ENCODE peak calls at places on chromosome 15, in six cellular contexts. H is endodermal cell, T is Peyer's patch, M is psoas muscle, N is left ventricle myocardium inferior, O is mesenchymal stem cell. I is an unnamed sample.

GRCh38 chr15:66327736-66328135 is 28.7 kb downstream of the TIPIN start:
- DNase-seq in H (no peak), O (no peak), M (no peak), N (no peak), T (no peak), I (no peak)

GRCh38 chr15:100786139-100786531 is 93.5 kb upstream of the ALDH1A3 start:
- DNase-seq in M (no peak), N (no peak), H (peak), T (no peak), O (no peak), I (no peak)

GRCh38 chr15:50753463-50753862 is 12.0 kb downstream of the SPPL2A start:
- DNase-seq in H (no peak), M (no peak), O (peak), T (no peak), N (no peak), I (no peak)

GRCh38 chr15:65752151-65752700 is 39.9 kb downstream of the DENND4A start:
- DNase-seq in H (no peak), N (no peak), M (no peak), T (no peak), O (no peak), I (no peak)

GRCh38 chr15:62994975-62995730 is 47.4 kb upstream of the TPM1 start:
- DNase-seq in T (no peak), O (no peak), M (no peak), N (no peak), H (no peak), I (no peak)

GRCh38 chr15:95486224-95486623 is 844.3 kb upstream of the NR2F2 start:
- DNase-seq in T (no peak), N (no peak), M (no peak), O (no peak), H (no peak), I (no peak)

GRCh38 chr15:31216210-31216911 is 110.3 kb upstream of the KLF13 start:
- DNase-seq in M (peak), H (peak), N (peak), O (peak), T (peak), I (peak)

GRCh38 chr15:80967991-80968510 is 21.6 kb downstream of the MESD start:
- DNase-seq in H (peak), N (no peak), T (no peak), M (no peak), O (no peak), I (no peak)

GRCh38 chr15:61282661-61283060 is 53.6 kb upstream of the RORA start:
- DNase-seq in T (no peak), N (no peak), M (no peak), H (no peak), O (no peak), I (no peak)

GRCh38 chr15:90043611-90044010 is 42.5 kb downstream of the ZNF710 start:
- DNase-seq in O (no peak), T (no peak), N (no peak), H (no peak), M (no peak), I (no peak)

GRCh38 chr15:83285284-83285978 is 967 bp upstream of the BNC1 start:
- DNase-seq in T (no peak), H (peak), N (no peak), M (no peak), O (no peak), I (peak)

GRCh38 chr15:90471126-90471525 is 58.6 kb upstream of the CRTC3 start:
- DNase-seq in T (no peak), H (no peak), N (no peak), O (no peak), M (no peak), I (no peak)

GRCh38 chr15:26888761-26889160 is 21.9 kb downstream of the GABRA5 start:
- DNase-seq in M (no peak), O (no peak), T (no peak), H (peak), N (no peak), I (no peak)

GRCh38 chr15:51218249-51218648 is 120.1 kb downstream of the CYP19A1 start:
- DNase-seq in N (no peak), O (no peak), T (no peak), H (no peak), M (no peak), I (no peak)

GRCh38 chr15:29554531-29554930 is 267.7 kb downstream of the TJP1 start:
- DNase-seq in H (no peak), T (no peak), O (no peak), M (no peak), N (no peak), I (no peak)

GRCh38 chr15:39931615-39932014 is 2.3 kb upstream of the EIF2AK4 start:
- DNase-seq in H (no peak), T (no peak), N (no peak), O (peak), M (no peak), I (no peak)

GRCh38 chr15:85706779-85707518 is 87.8 kb downstream of the KLHL25 start:
- DNase-seq in T (peak), O (peak), M (no peak), N (no peak), H (no peak), I (peak)

GRCh38 chr15:66459818-66460615 is 37.5 kb downstream of the SNAPC5 start:
- DNase-seq in T (no peak), H (no peak), N (no peak), M (no peak), O (peak), I (peak)

GRCh38 chr15:101255615-101256350 is 3.9 kb upstream of the CHSY1 start:
- DNase-seq in H (peak), T (no peak), N (no peak), O (peak), M (no peak), I (no peak)

GRCh38 chr15:51265037-51265555 is 73.3 kb downstream of the CYP19A1 start:
- DNase-seq in M (no peak), T (no peak), O (no peak), N (no peak), H (no peak), I (no peak)

GRCh38 chr15:57472861-57473260 is 96.6 kb downstream of the CGNL1 start:
- DNase-seq in M (no peak), H (no peak), T (no peak), N (no peak), O (no peak), I (no peak)

GRCh38 chr15:77026501-77027110 is 31.7 kb downstream of the PSTPIP1 start:
- DNase-seq in T (no peak), H (peak), N (no peak), O (no peak), M (no peak), I (no peak)

GRCh38 chr15:97502038-97502437 is 458.5 kb upstream of the ARRDC4 start:
- DNase-seq in O (peak), M (no peak), T (no peak), H (no peak), N (no peak), I (no peak)

GRCh38 chr15:40441736-40442531 is 1.2 kb downstream of the BAHD1 start:
- DNase-seq in M (no peak), T (peak), H (peak), O (no peak), N (no peak), I (no peak)

GRCh38 chr15:27358751-27359434 is 387.9 kb downstream of the GABRG3 start:
- DNase-seq in O (no peak), T (no peak), N (no peak), H (peak), M (peak), I (peak)

GRCh38 chr15:43776718-43777292 is at the start of gene ELL3:
- DNase-seq in N (peak), H (peak), M (peak), O (no peak), T (peak), I (peak)

GRCh38 chr15:88894819-88895767 is at the start of gene HAPLN3:
- DNase-seq in O (peak), H (peak), T (peak), M (peak), N (no peak), I (peak)

GRCh38 chr15:71889947-71890346 is 79.6 kb downstream of the NR2E3 start:
- DNase-seq in O (no peak), M (no peak), H (no peak), T (no peak), N (no peak), I (no peak)

GRCh38 chr15:35874260-35874905 is 328.4 kb upstream of the DPH6 start:
- DNase-seq in H (no peak), O (peak), T (no peak), M (no peak), N (no peak), I (peak)

GRCh38 chr15:63345391-63345752 is 36.3 kb downstream of the CA12 start:
- DNase-seq in N (no peak), M (no peak), O (no peak), T (no peak), H (no peak), I (no peak)

GRCh38 chr15:78425643-78426042 is 12.4 kb upstream of the IREB2 start:
- DNase-seq in N (no peak), T (no peak), M (no peak), O (no peak), H (no peak), I (no peak)

GRCh38 chr15:61337541-61337940 is 108.4 kb upstream of the RORA start:
- DNase-seq in H (no peak), O (no peak), N (no peak), M (no peak), T (no peak), I (no peak)

GRCh38 chr15:66789029-66790025 is 87.3 kb downstream of the SMAD6 start:
- DNase-seq in M (peak), N (peak), T (no peak), O (peak), H (peak), I (peak)

GRCh38 chr15:53665930-53666329 is 93.5 kb downstream of the WDR72 start:
- DNase-seq in H (no peak), N (no peak), M (no peak), T (no peak), O (no peak), I (no peak)

GRCh38 chr15:88204584-88204983 is 52.0 kb downstream of the NTRK3 start:
- DNase-seq in O (no peak), H (peak), N (no peak), T (no peak), M (no peak), I (peak)

GRCh38 chr15:99131441-99132023 is 26.7 kb downstream of the SYNM start:
- DNase-seq in T (no peak), M (no peak), N (no peak), O (no peak), H (peak), I (no peak)
- H3K27ac ChIP-seq in T (no peak), M (peak), N (peak), O (no peak), H (no peak), I (no peak)

DNA sequence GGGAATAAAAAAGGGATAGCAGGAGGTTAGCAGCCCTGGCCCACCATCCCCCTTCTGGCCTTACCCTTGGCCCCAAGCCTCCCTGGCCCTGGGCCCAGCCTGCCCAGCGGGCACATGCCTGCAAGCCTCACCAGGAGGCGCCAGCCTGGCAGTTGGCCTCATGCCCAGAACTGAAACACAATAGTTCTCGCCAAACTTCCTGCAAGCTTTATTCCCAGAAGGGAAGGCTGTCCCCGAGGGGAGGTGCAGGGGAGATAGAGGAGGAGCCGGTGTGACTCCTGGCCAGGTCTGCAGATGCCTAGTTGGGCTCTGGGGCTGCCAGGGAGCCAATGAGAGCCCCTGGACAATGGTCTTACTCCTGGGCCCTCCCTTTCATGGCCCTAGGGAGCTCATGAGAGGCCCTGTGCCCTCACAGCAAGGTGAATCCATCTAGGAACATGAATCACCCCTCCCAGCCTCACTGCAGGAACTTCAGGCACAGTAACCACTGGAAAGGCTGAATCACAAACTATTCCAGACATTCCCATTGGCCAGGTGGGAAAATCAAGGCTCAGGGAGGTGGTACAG is 4.0 kb downstream of the CCDC33 start:
- DNase-seq in T (peak), N (peak), O (no peak), H (peak), M (peak), I (peak)
- H3K27ac ChIP-seq in T (no peak), N (peak), O (peak), H (no peak), M (no peak), I (no peak)

GRCh38 chr15:98647774-98648653 is at the start of gene IGF1R:
- DNase-seq in O (peak), T (peak), N (peak), H (peak), M (peak), I (peak)

GRCh38 chr15:98648654-98649537 is 557 bp downstream of the IGF1R start:
- DNase-seq in H (peak), O (peak), N (peak), M (peak), T (no peak), I (peak)

GRCh38 chr15:98647026-98647773 is 1.1 kb upstream of the IGF1R start:
- DNase-seq in M (peak), H (peak), T (peak), O (peak), N (peak), I (peak)

GRCh38 chr15:98649621-98649995 is 1.3 kb downstream of the IGF1R start:
- DNase-seq in M (peak), H (peak), T (no peak), N (peak), O (peak), I (no peak)

GRCh38 chr15:98646546-98647025 is 1.8 kb upstream of the IGF1R start:
- DNase-seq in T (no peak), H (no peak), O (no peak), M (no peak), N (no peak), I (no peak)
- H3K27ac ChIP-seq in T (no peak), H (no peak), O (no peak), M (no peak), N (peak), I (peak)

GRCh38 chr15:38895326-38896282 is 331.0 kb upstream of the RASGRP1 start:
- DNase-seq in H (no peak), O (peak), N (no peak), T (no peak), M (no peak), I (no peak)
- H3K27ac ChIP-seq in H (no peak), O (peak), N (no peak), T (no peak), M (no peak), I (no peak)

GRCh38 chr15:48645558-48646330 is at the start of gene FBN1:
- DNase-seq in O (peak), H (peak), N (peak), M (peak), T (no peak), I (peak)
- H3K27ac ChIP-seq in O (peak), H (no peak), N (peak), M (peak), T (peak), I (peak)

GRCh38 chr15:45720183-45720582 is 85.4 kb downstream of the SQOR start:
- DNase-seq in M (no peak), O (no peak), H (no peak), T (no peak), N (no peak), I (no peak)
- H3K27ac ChIP-seq in M (no peak), O (no peak), H (no peak), T (no peak), N (no peak), I (no peak)

I was measured in mesendoderm.